ENCODE peak calls at places on chromosomes 5 and 9, in five cellular contexts. S, R, C, P and U are unnamed samples.

GRCh38 chr5:170963521-170963920 is 101.7 kb downstream of the RANBP17 start:
- DNase-seq in S (no peak), R (peak), C (no peak), P (no peak), U (no peak)

GRCh38 chr5:93717162-93717561 is 24.2 kb downstream of the POU5F2 start:
- DNase-seq in S (no peak), R (no peak), C (no peak), P (peak), U (no peak)

GRCh38 chr5:78109891-78110324 is 184.6 kb downstream of the AP3B1 start:
- DNase-seq in S (no peak), R (no peak), C (peak), P (no peak), U (no peak)

GRCh38 chr9:135016876-135017275 is 70.6 kb upstream of the OLFM1 start:
- DNase-seq in S (no peak), R (no peak), C (no peak), P (no peak), U (no peak)

GRCh38 chr9:134068742-134069535 is 1.1 kb upstream of the BRD3 start:
- DNase-seq in S (no peak), R (no peak), C (no peak), P (no peak), U (no peak)

GRCh38 chr5:124043456-124043855 is 531.5 kb downstream of the CSNK1G3 start:
- DNase-seq in S (peak), R (no peak), C (no peak), P (peak), U (peak)

GRCh38 chr5:5387192-5387591 is 35.3 kb upstream of the ICE1 start:
- DNase-seq in S (no peak), R (no peak), C (no peak), P (no peak), U (no peak)

GRCh38 chr9:107474124-107474523 is 15.4 kb downstream of the KLF4 start:
- DNase-seq in S (no peak), R (no peak), C (no peak), P (no peak), U (no peak)

DNA sequence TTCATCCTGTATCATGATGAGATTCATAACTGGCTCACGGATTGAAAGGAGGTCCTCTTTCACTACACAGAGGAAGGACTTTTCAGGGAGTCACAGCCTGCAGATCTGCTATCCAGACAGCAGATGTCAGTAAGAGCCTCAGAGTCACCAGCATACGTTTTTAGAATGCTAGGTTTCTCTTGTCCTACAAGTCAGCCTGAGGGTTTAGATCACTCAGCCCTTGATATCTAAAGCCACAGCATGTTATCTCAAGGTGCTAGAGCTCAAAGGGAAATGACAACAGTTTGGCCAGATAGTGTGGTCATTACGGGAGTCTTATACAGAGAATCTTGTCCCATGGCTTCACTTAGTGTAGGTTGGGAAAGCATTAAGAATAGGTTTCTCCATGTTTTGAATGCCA is 30.9 kb upstream of the SLC46A2 start:
- DNase-seq in S (peak), R (no peak), C (no peak), P (peak), U (no peak)
- TF ChIP-seq ATF3 in S (no peak), R (no peak), C (no peak), P (no peak), U (no peak)

GRCh38 chr9:4663956-4664355 is 1.9 kb downstream of the PLPP6 start:
- DNase-seq in S (no peak), R (no peak), C (no peak), P (no peak), U (no peak)

GRCh38 chr9:4665357-4665756 is 923 bp downstream of the SPATA6L start:
- DNase-seq in S (no peak), R (no peak), C (no peak), P (no peak), U (no peak)

GRCh38 chr9:4661165-4662095 is 664 bp upstream of the PLPP6 start:
- DNase-seq in S (no peak), R (no peak), C (no peak), P (no peak), U (no peak)

GRCh38 chr9:4662108-4662988 is at the start of gene PLPP6:
- DNase-seq in S (peak), R (peak), C (peak), P (peak), U (peak)

GRCh38 chr9:4662989-4663792 is 1.1 kb downstream of the PLPP6 start:
- DNase-seq in S (no peak), R (no peak), C (no peak), P (peak), U (no peak)
- TF ChIP-seq ATF3 in S (no peak), R (no peak), C (no peak), P (no peak), U (no peak)

DNA sequence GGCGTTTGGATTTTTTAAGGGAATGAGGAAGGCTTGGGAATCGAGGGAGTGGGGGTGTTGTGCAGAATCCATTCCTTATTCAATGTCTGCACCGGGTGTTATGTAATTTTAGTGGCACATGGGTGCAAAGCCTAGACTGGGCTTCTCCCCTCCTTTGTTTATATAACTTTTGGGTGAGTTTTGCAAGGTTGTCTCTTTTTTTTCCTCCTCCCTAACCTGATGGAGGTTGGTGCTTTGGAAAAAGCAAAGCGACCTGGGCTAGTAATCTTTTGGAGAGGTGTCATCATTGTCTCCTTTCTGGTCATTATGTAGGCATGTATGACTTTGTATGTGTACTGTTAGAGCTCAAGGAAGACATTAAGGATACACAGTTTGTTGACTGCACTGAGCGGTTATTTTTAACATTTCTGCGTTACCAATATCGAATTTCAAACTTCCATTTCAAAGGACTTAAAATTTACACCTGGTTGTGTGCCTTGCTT is 3.1 kb downstream of the SMARCA2 start:
- DNase-seq in S (no peak), R (no peak), C (no peak), P (no peak), U (no peak)
- TF ChIP-seq ATF3 in S (no peak), R (no peak), C (no peak), P (no peak), U (no peak)

DNA sequence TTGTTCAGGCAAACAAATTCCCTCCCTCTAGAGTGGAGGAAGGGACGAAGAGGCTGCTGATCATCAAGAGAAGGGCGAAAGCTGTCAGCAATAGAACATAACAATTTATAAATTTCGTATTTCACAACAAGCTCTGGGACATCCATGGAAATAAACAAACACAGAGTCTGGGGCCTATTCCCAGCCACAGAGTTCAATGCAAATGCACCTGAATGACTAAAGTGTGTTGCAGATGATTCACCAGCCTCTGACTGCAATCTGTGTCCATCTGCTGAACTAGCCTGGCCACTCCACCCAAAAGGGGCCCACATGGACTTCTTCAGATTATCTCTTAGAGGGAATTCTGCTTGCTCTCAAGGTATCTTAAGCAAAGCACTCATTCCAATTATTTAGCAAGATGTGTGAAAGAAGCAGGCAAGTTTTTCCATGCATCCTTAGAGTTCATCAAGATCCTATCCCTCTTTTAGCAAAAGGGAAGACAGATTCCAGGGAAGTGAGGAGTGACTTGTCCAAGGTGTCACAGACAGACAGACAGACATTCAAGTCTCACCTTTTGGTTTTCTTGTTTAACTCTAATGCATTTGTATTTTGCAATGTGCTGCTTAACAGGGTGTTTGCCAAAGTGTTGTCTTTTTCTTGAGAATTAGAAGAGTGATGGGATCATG is 307.8 kb upstream of the PAPPA start:
- DNase-seq in S (no peak), R (no peak), C (no peak), P (no peak), U (no peak)
- TF ChIP-seq ATF3 in S (no peak), R (no peak), C (no peak), P (no peak), U (no peak)

GRCh38 chr9:6852243-6852963 is 94.6 kb downstream of the KDM4C start:
- DNase-seq in S (no peak), R (no peak), C (no peak), P (peak), U (no peak)
- TF ChIP-seq ATF3 in S (no peak), R (no peak), C (no peak), P (no peak), U (no peak)

DNA sequence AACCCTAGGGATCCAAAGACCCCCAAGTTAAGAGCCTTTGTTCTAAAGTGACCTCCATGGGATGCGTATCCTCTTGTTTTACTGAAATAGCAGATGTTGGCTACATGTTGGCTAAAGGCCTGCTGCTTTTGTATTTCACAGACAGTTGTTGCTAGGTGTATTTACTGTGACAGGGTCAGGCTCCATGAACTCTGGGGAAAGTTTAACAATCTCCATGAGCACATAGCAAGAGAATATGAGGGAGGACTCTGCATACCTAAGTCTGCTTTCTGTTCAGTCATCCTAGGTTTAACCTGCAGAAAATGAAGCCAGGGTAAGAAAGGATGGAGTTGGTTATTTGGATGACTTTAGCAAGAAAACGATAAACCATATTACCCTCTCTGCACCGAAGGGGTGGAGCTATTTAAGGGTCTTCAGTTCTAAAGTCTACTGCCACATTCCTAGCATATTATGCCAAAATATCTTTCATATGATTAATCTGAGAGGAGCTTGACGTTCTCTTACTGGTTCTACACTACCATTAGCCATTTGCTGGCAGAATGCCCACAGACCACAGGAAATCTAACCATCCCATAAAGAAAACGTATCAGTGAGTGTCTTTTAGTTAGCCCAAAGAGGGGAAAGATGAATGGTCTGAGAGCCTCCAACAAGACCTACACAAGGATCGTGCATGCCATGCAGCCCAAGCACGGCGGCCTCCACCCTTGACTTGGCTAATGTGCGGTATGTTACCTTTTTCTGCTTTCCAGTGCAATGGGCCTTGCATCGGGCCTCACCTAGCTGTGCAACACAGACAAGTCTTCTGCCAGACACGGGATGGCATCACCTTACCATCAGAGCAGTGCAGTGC is 127.8 kb downstream of the SAXO1 start:
- DNase-seq in S (no peak), R (no peak), C (no peak), P (no peak), U (no peak)
- TF ChIP-seq ATF3 in S (no peak), R (no peak), C (no peak), P (no peak), U (no peak)

GRCh38 chr9:130054820-130055219 is 1.1 kb downstream of the GPR107 start:
- DNase-seq in S (no peak), R (no peak), C (no peak), P (no peak), U (no peak)

GRCh38 chr9:130054428-130054786 is 701 bp downstream of the GPR107 start:
- DNase-seq in S (no peak), R (no peak), C (no peak), P (no peak), U (no peak)

GRCh38 chr9:130060296-130060695 is 6.6 kb downstream of the GPR107 start:
- DNase-seq in S (no peak), R (no peak), C (no peak), P (no peak), U (no peak)

GRCh38 chr9:130058887-130059286 is 5.2 kb downstream of the GPR107 start:
- DNase-seq in S (no peak), R (no peak), C (no peak), P (no peak), U (no peak)

DNA sequence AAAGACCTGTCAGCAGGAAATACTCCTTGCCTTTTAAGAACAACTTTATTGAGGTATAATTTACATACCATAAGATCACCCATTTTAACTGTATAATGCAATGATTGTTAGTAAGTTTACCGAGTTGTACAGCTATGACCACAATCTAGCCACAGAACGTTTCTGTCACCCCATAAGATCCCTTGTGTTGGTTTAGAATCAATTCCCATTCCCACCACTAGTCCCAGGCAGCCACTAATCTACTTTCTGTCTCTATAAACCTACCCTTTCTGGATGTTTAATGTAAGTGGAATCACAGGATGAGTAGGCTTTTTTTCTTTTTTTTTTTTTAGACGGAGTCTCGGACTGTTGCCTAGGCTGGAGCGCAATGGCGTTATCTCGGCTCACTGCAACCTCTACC is 4.4 kb downstream of the GPR107 start:
- DNase-seq in S (no peak), R (no peak), C (no peak), P (no peak), U (no peak)
- TF ChIP-seq ATF3 in S (no peak), R (no peak), C (no peak), P (no peak), U (no peak)

DNA sequence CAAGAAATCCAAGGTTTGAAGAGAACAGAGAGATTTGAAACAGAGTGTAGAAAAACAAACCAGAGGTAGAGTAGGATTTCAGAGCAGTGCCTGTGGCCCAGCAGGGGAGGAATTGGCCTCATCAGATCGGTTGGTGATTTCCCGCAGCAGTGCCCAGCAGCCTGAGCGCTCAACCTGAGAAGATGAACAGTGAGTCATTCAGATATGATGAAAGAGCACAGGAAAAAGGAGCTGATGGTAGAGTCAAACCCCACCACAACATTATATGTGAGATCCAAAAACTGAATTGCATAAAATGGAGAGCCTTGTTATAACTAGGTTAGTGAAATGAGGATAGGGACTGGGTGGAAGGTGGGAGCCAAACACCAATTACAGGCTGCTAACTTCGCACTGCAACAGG is 248.9 kb downstream of the PIK3R1 start:
- DNase-seq in S (no peak), R (no peak), C (no peak), P (no peak), U (no peak)
- TF ChIP-seq ATF3 in S (no peak), R (no peak), C (no peak), P (no peak), U (no peak)

GRCh38 chr9:97905228-97905627 is 17.1 kb downstream of the TRMO start:
- DNase-seq in S (no peak), R (no peak), C (no peak), P (no peak), U (no peak)

GRCh38 chr9:97904725-97905124 is 17.6 kb downstream of the TRMO start:
- DNase-seq in S (no peak), R (no peak), C (no peak), P (no peak), U (no peak)

GRCh38 chr9:97907632-97908031 is 14.7 kb downstream of the TRMO start:
- DNase-seq in S (no peak), R (no peak), C (no peak), P (no peak), U (no peak)

GRCh38 chr9:97907051-97907450 is 15.2 kb downstream of the TRMO start:
- DNase-seq in S (no peak), R (no peak), C (no peak), P (no peak), U (no peak)

DNA sequence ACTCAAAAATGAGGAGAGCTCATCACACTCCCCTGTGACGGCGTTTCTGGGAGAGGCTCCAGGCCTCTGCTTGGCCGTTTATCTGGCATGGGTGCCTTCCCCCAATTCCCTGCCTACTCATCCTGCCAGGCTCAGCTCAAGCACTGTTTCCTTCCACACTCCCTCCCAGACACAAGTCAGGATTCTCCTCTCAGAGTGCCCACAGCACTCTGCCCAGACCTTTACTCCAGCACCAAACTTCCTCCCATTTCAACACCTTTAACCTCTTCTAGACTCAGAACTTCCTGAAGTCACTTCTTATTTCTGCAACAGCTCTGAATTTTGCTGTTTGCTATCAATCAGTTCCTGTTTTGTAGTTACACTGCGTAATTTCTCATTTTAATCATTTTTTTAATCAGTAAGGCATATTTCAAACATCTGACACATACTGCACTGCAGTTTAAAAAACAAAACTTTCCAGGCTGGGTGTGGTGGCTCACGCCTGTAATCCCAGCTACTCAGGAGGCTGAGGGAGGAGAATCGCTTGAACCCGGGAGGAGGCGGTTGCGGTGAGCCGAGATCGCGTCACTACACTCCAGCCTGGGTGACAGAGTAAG is 16.0 kb downstream of the TRMO start:
- DNase-seq in S (no peak), R (no peak), C (no peak), P (no peak), U (no peak)
- TF ChIP-seq ATF3 in S (no peak), R (no peak), C (no peak), P (no peak), U (no peak)